ENCODE peak calls at places on chromosomes 6 and 20, in six cellular contexts. N, H, P, M, R and S are unnamed samples.

GRCh38 chr20:45470262-45470931 is 844 bp downstream of the WFDC2 start:
- DNase-seq in N (no peak), H (peak; percentile 82), P (no peak), M (no peak), R (no peak), S (no peak)

GRCh38 chr20:51906049-51906448 is 103.7 kb upstream of the SALL4 start:
- DNase-seq in N (no peak), H (no peak), P (no peak), M (no peak), R (no peak), S (no peak)

GRCh38 chr6:21402368-21402767 is 191.2 kb upstream of the SOX4 start:
- DNase-seq in N (no peak), H (no peak), P (peak; percentile 62), M (no peak), R (no peak), S (no peak)

GRCh38 chr6:28947067-28947765 is 23.4 kb upstream of the TRIM27 start:
- DNase-seq in N (no peak), H (no peak), P (no peak), M (no peak), R (no peak), S (no peak)

GRCh38 chr20:32585519-32586127 is 490 bp upstream of the NOL4L start:
- DNase-seq in N (no peak), H (no peak), P (no peak), M (no peak), R (no peak), S (no peak)

GRCh38 chr20:63361507-63362425 is 617 bp upstream of the CHRNA4 start:
- DNase-seq in N (no peak), H (no peak), P (no peak), M (no peak), R (no peak), S (no peak)

GRCh38 chr6:12941422-12941821 is 224.9 kb downstream of the PHACTR1 start:
- DNase-seq in N (no peak), H (no peak), P (no peak), M (no peak), R (no peak), S (no peak)

GRCh38 chr6:49523901-49524300 is 24.2 kb downstream of the GLYATL3 start:
- DNase-seq in N (no peak), H (no peak), P (no peak), M (no peak), R (no peak), S (no peak)

GRCh38 chr6:133835901-133836300 is 53.0 kb upstream of the TCF21 start:
- DNase-seq in N (no peak), H (no peak), P (peak; percentile 71), M (no peak), R (no peak), S (no peak)

GRCh38 chr6:41824571-41825569 is 37.4 kb downstream of the TOMM6 start:
- DNase-seq in N (no peak), H (peak; percentile 11), P (no peak), M (no peak), R (no peak), S (no peak)

GRCh38 chr6:44960898-44961297 is 367.2 kb upstream of the RUNX2 start:
- DNase-seq in N (no peak), H (no peak), P (peak; percentile 77), M (no peak), R (no peak), S (no peak)

GRCh38 chr6:110755411-110755834 is 59.8 kb downstream of the CDK19 start:
- DNase-seq in N (no peak), H (no peak), P (no peak), M (no peak), R (no peak), S (no peak)

GRCh38 chr6:142155895-142156757 is 9.1 kb downstream of the VTA1 start:
- DNase-seq in N (no peak), H (no peak), P (peak; percentile 60), M (no peak), R (no peak), S (no peak)